ENCODE peak calls at places on chromosome 1, in six cellular contexts. Y is AG09319, Q is adipocyte, X is KBM-7, R is RCC 7860, K is NCI-H1092 treated with DMSO at 0.1 percent for 48 hours. J is an unnamed sample.

GRCh38 chr1:203462878-203463277 is 12.7 kb upstream of the PRELP start:
- DNase-seq in Y (peak; percentile 50), Q (peak; percentile 89), X (no peak), R (peak; percentile 40), K (no peak), J (peak; percentile 86)

GRCh38 chr1:198072177-198072576 is 84.6 kb upstream of the NEK7 start:
- DNase-seq in Y (no peak), Q (peak; percentile 5), X (no peak), R (no peak), K (no peak), J (peak; percentile 48)

GRCh38 chr1:26165126-26165892 is 3.5 kb downstream of the C1orf232 start:
- DNase-seq in Y (no peak), Q (no peak), X (no peak), R (no peak), K (no peak), J (no peak)

GRCh38 chr1:63679589-63679988 is 86.4 kb downstream of the PGM1 start:
- DNase-seq in Y (no peak), Q (no peak), X (no peak), R (no peak), K (no peak), J (no peak)

GRCh38 chr1:106608836-106609235 is 447.6 kb upstream of the PRMT6 start:
- DNase-seq in Y (no peak), Q (peak; percentile 27), X (no peak), R (no peak), K (no peak), J (no peak)

GRCh38 chr1:1517973-1518620 is 6.1 kb downstream of the ATAD3A start:
- DNase-seq in Y (no peak), Q (no peak), X (no peak), R (no peak), K (no peak), J (no peak)

GRCh38 chr1:29235955-29236742 is at the start of gene PTPRU:
- DNase-seq in Y (no peak), Q (peak; percentile 93), X (peak; percentile 78), R (peak; percentile 46), K (peak; percentile 57), J (peak; percentile 58)

GRCh38 chr1:183148599-183148998 is 37.5 kb upstream of the LAMC2 start:
- DNase-seq in Y (no peak), Q (peak; percentile 53), X (no peak), R (no peak), K (no peak), J (peak; percentile 59)

GRCh38 chr1:240285541-240285940 is 193.9 kb downstream of the FMN2 start:
- DNase-seq in Y (peak; percentile 90), Q (peak; percentile 70), X (no peak), R (no peak), K (no peak), J (peak; percentile 62)

GRCh38 chr1:156371553-156372264 is 2.7 kb downstream of the RHBG start:
- DNase-seq in Y (no peak), Q (peak; percentile 65), X (no peak), R (no peak), K (no peak), J (peak; percentile 86)

GRCh38 chr1:203197625-203198024 is 11.1 kb upstream of the CHI3L1 start:
- DNase-seq in Y (peak; percentile 39), Q (peak; percentile 76), X (no peak), R (peak; percentile 71), K (no peak), J (peak; percentile 90)

GRCh38 chr1:183097438-183098051 is 74.3 kb downstream of the LAMC1 start:
- DNase-seq in Y (peak; percentile 80), Q (peak; percentile 87), X (peak; percentile 29), R (peak; percentile 69), K (no peak), J (peak; percentile 75)

GRCh38 chr1:201599548-201599947 is 60.6 kb downstream of the NAV1 start:
- DNase-seq in Y (no peak), Q (no peak), X (no peak), R (no peak), K (no peak), J (no peak)

GRCh38 chr1:188295157-188295556 is 1466.4 kb downstream of the PLA2G4A start:
- DNase-seq in Y (no peak), Q (no peak), X (no peak), R (peak; percentile 59), K (no peak), J (no peak)

GRCh38 chr1:207954104-207954503 is 43.2 kb upstream of the CD34 start:
- DNase-seq in Y (no peak), Q (no peak), X (no peak), R (no peak), K (no peak), J (no peak)

GRCh38 chr1:95625224-95625623 is 391.2 kb downstream of the RWDD3 start:
- DNase-seq in Y (no peak), Q (no peak), X (no peak), R (no peak), K (no peak), J (no peak)

GRCh38 chr1:184805667-184806295 is 51.1 kb upstream of the EDEM3 start:
- DNase-seq in Y (peak; percentile 60), Q (peak; percentile 93), X (peak; percentile 91), R (peak; percentile 71), K (peak; percentile 91), J (peak; percentile 91)

GRCh38 chr1:6298940-6299465 is 38.1 kb upstream of the GPR153 start:
- DNase-seq in Y (no peak), Q (no peak), X (no peak), R (no peak), K (no peak), J (no peak)

GRCh38 chr1:217435159-217435558 is 195.7 kb downstream of the GPATCH2 start:
- DNase-seq in Y (no peak), Q (no peak), X (no peak), R (no peak), K (no peak), J (peak; percentile 11)

GRCh38 chr1:163565171-163565570 is 243.4 kb downstream of the NUF2 start:
- DNase-seq in Y (no peak), Q (no peak), X (no peak), R (no peak), K (no peak), J (no peak)

GRCh38 chr1:117932576-117932975 is 3.0 kb downstream of the WDR3 start:
- DNase-seq in Y (no peak), Q (no peak), X (no peak), R (no peak), K (no peak), J (no peak)

GRCh38 chr1:117591248-117591647 is 14.6 kb upstream of the TENT5C start:
- DNase-seq in Y (no peak), Q (no peak), X (no peak), R (no peak), K (no peak), J (no peak)

GRCh38 chr1:72357411-72357810 is 75.1 kb upstream of the NEGR1 start:
- DNase-seq in Y (no peak), Q (peak; percentile 33), X (no peak), R (no peak), K (no peak), J (peak; percentile 81)

GRCh38 chr1:164559342-164560070 is 522 bp downstream of the PBX1 start:
- DNase-seq in Y (no peak), Q (peak; percentile 62), X (no peak), R (no peak), K (peak; percentile 68), J (peak; percentile 43)

GRCh38 chr1:28195780-28196179 is 19.3 kb upstream of the PTAFR start:
- DNase-seq in Y (no peak), Q (no peak), X (no peak), R (peak; percentile 15), K (no peak), J (no peak)

GRCh38 chr1:234722904-234723588 is 113.1 kb upstream of the IRF2BP2 start:
- DNase-seq in Y (peak; percentile 79), Q (peak; percentile 93), X (no peak), R (peak; percentile 75), K (no peak), J (peak; percentile 97)

GRCh38 chr1:25885602-25886001 is 10.1 kb upstream of the PAQR7 start:
- DNase-seq in Y (no peak), Q (no peak), X (no peak), R (no peak), K (no peak), J (no peak)

GRCh38 chr1:107538502-107538901 is 397.7 kb downstream of the NTNG1 start:
- DNase-seq in Y (no peak), Q (no peak), X (no peak), R (no peak), K (no peak), J (no peak)

GRCh38 chr1:60924964-60925798 is 157.2 kb upstream of the NFIA start:
- DNase-seq in Y (no peak), Q (no peak), X (no peak), R (no peak), K (peak; percentile 57), J (no peak)

GRCh38 chr1:78619029-78619428 is 1.2 kb upstream of the IFI44L start:
- DNase-seq in Y (no peak), Q (peak; percentile 27), X (no peak), R (no peak), K (no peak), J (no peak)

GRCh38 chr1:27645071-27645415 is 10.1 kb upstream of the FGR start:
- DNase-seq in Y (no peak), Q (no peak), X (no peak), R (no peak), K (no peak), J (no peak)

GRCh38 chr1:54337928-54338327 is 68.3 kb downstream of the SSBP3 start:
- DNase-seq in Y (no peak), Q (no peak), X (no peak), R (no peak), K (no peak), J (peak; percentile 35)